ENCODE peak calls at places on chromosomes 3 and 15, in four cellular contexts. J is stimulated activated CD4-positive, alpha-beta T cell treated with anti-CD3 and anti-CD28 coated beads, Interleukin-2, amount 100 ng/mL, for 48 hours; C is T-helper 2 cell; N is adipocyte. F is an unnamed sample.

GRCh38 chr3:139107424-139108252 is 62.9 kb upstream of the PRR23C start:
- DNase-seq in J (no peak), C (no peak), N (no peak), F (no peak)

GRCh38 chr3:9037113-9037715 is 73.9 kb upstream of the RAD18 start:
- DNase-seq in J (no peak), C (no peak), N (no peak), F (peak)

GRCh38 chr15:65300924-65301441 is 3.5 kb upstream of the RNU5B-1 start:
- DNase-seq in J (no peak), C (no peak), N (no peak), F (no peak)

GRCh38 chr15:23686466-23687142 is 501 bp downstream of the NDN start:
- DNase-seq in J (no peak), C (no peak), N (no peak), F (no peak)

GRCh38 chr3:94036909-94037507 is 8.6 kb upstream of the STX19 start:
- DNase-seq in J (no peak), C (peak), N (peak), F (no peak)

GRCh38 chr15:66761723-66762595 is 59.9 kb downstream of the SMAD6 start:
- DNase-seq in J (no peak), C (no peak), N (peak), F (no peak)

GRCh38 chr3:24981309-24981708 is 446.8 kb upstream of the RARB start:
- DNase-seq in J (no peak), C (no peak), N (no peak), F (no peak)

GRCh38 chr15:71195242-71195641 is 80.0 kb downstream of the THSD4 start:
- DNase-seq in J (no peak), C (no peak), N (no peak), F (no peak)

GRCh38 chr3:194269610-194270145 is 81.5 kb downstream of the CPN2 start:
- DNase-seq in J (no peak), C (no peak), N (no peak), F (peak)

GRCh38 chr15:72113347-72114031 is 4.5 kb downstream of the MYO9A start:
- DNase-seq in J (no peak), C (no peak), N (peak), F (no peak)

GRCh38 chr3:46017720-46018119 is 9.6 kb downstream of the XCR1 start:
- DNase-seq in J (no peak), C (no peak), N (peak), F (no peak)

F was measured in left cardiac atrium.